ENCODE peak calls at places on chromosomes 3 and 15, in five cellular contexts. D is K562, C is HepG2, M is GM12878, H is H1. B is an unnamed sample.

GRCh38 chr15:90119367-90119766 is 17.1 kb upstream of the IDH2 start:
- DNase-seq in M (no peak), C (no peak), D (no peak), H (no peak), B (no peak)

GRCh38 chr3:179172546-179172945 is 24.4 kb downstream of the PIK3CA start:
- DNase-seq in C (no peak), D (no peak), M (no peak), H (no peak), B (no peak)

GRCh38 chr3:160448845-160449659 is 534 bp downstream of the TRIM59 start:
- DNase-seq in H (no peak), M (no peak), D (no peak), C (no peak), B (peak; percentile 38)

GRCh38 chr3:111252795-111253194 is 181.2 kb downstream of the NECTIN3 start:
- DNase-seq in C (no peak), M (no peak), D (no peak), H (no peak), B (no peak)

GRCh38 chr3:5022966-5023776 is 43.9 kb downstream of the BHLHE40 start:
- DNase-seq in H (peak; percentile 79), D (peak; percentile 87), C (peak; percentile 73), M (no peak), B (no peak)

GRCh38 chr3:59783468-59783988 is 733.7 kb upstream of the CFAP20DC start:
- DNase-seq in C (no peak), D (no peak), H (no peak), M (no peak), B (no peak)

GRCh38 chr3:39104961-39105686 is 2.3 kb downstream of the GORASP1 start:
- DNase-seq in M (no peak), C (no peak), H (no peak), D (no peak), B (no peak)

GRCh38 chr3:189841474-189842205 is 210.5 kb downstream of the TP63 start:
- DNase-seq in C (no peak), D (no peak), H (no peak), M (no peak), B (no peak)

GRCh38 chr3:171185959-171186358 is 159.4 kb upstream of the SLC2A2 start:
- DNase-seq in C (no peak), M (no peak), H (no peak), D (no peak), B (no peak)

GRCh38 chr3:42179110-42179725 is 86.8 kb downstream of the CCK start:
- DNase-seq in D (peak; percentile 83), M (no peak), H (no peak), C (peak; percentile 83), B (no peak)

GRCh38 chr15:57329582-57330367 is 46.5 kb upstream of the CGNL1 start:
- DNase-seq in D (peak; percentile 38), M (no peak), H (no peak), C (no peak), B (no peak)

GRCh38 chr15:62382046-62382445 is 217.0 kb upstream of the C2CD4B start:
- DNase-seq in M (no peak), C (no peak), D (no peak), H (no peak), B (no peak)

GRCh38 chr15:82140859-82141258 is 95.0 kb upstream of the MEX3B start:
- DNase-seq in M (no peak), C (no peak), H (no peak), D (no peak), B (no peak)

GRCh38 chr3:120432105-120432860 is 18.5 kb downstream of the FSTL1 start:
- DNase-seq in H (peak; percentile 60), M (no peak), D (no peak), C (no peak), B (no peak)

GRCh38 chr3:24867783-24868182 is 373.1 kb upstream of the THRB start:
- DNase-seq in H (no peak), D (no peak), M (no peak), C (no peak), B (no peak)

GRCh38 chr3:55549172-55549571 is 62.1 kb upstream of the WNT5A start:
- DNase-seq in H (no peak), C (no peak), D (no peak), M (no peak), B (no peak)

GRCh38 chr3:17639765-17640164 is 102.7 kb downstream of the TBC1D5 start:
- DNase-seq in H (no peak), C (peak; percentile 92), D (no peak), M (no peak), B (peak; percentile 58)

GRCh38 chr3:59836525-59836924 is 786.7 kb upstream of the CFAP20DC start:
- DNase-seq in H (no peak), D (no peak), M (no peak), C (no peak), B (no peak)

GRCh38 chr15:69034352-69034751 is 19.9 kb downstream of the NOX5 start:
- DNase-seq in D (no peak), M (no peak), C (no peak), H (no peak), B (no peak)

GRCh38 chr15:38647683-38648082 is 83.1 kb upstream of the RASGRP1 start:
- DNase-seq in H (no peak), M (no peak), C (peak; percentile 13), D (no peak), B (no peak)

GRCh38 chr3:108472011-108472591 is 38.3 kb downstream of the MYH15 start:
- DNase-seq in C (no peak), H (no peak), M (no peak), D (no peak), B (no peak)

GRCh38 chr15:75034615-75035014 is 11.2 kb downstream of the PPCDC start:
- DNase-seq in C (no peak), D (no peak), H (no peak), M (no peak), B (peak; percentile 92)

GRCh38 chr3:187208159-187208558 is 10.9 kb downstream of the RTP1 start:
- DNase-seq in H (no peak), C (no peak), M (no peak), D (no peak), B (no peak)

GRCh38 chr3:15638193-15638890 is 36.8 kb downstream of the BTD start:
- DNase-seq in C (no peak), H (no peak), M (no peak), D (no peak), B (no peak)

GRCh38 chr3:69787436-69788168 is 48.3 kb downstream of the MITF start:
- DNase-seq in H (no peak), M (no peak), D (no peak), C (no peak), B (no peak)

GRCh38 chr3:18444597-18445420 is 19.7 kb upstream of the SATB1 start:
- DNase-seq in M (no peak), C (peak; percentile 3), H (no peak), D (peak; percentile 47), B (peak; percentile 75)

GRCh38 chr3:58704745-58705144 is 38.2 kb upstream of the FAM3D start:
- DNase-seq in D (no peak), M (no peak), C (no peak), H (no peak), B (no peak)

GRCh38 chr15:35557544-35557943 is 11.6 kb upstream of the DPH6 start:
- DNase-seq in D (peak; percentile 79), M (no peak), C (peak; percentile 3), H (no peak), B (no peak)

GRCh38 chr3:155032918-155033317 is 47.2 kb upstream of the MME start:
- DNase-seq in C (no peak), H (no peak), D (no peak), M (no peak), B (peak; percentile 52)

GRCh38 chr3:142026333-142026732 is 123.0 kb downstream of the TFDP2 start:
- DNase-seq in H (no peak), M (no peak), D (no peak), C (no peak), B (no peak)

GRCh38 chr3:78906245-78906644 is 861.6 kb downstream of the ROBO1 start:
- DNase-seq in H (no peak), M (no peak), D (no peak), C (no peak), B (no peak)

GRCh38 chr3:124938896-124939295 is 4.3 kb upstream of the MUC13 start:
- DNase-seq in H (no peak), D (no peak), M (no peak), C (no peak), B (no peak)

GRCh38 chr3:54557538-54558419 is 370.1 kb downstream of the LRTM1 start:
- DNase-seq in H (no peak), D (no peak), C (no peak), M (no peak), B (no peak)

GRCh38 chr3:10702961-10703740 is 112.9 kb upstream of the SLC6A11 start:
- DNase-seq in H (peak; percentile 38), C (no peak), D (peak; percentile 89), M (no peak), B (no peak)

GRCh38 chr3:165800970-165801369 is 36.3 kb downstream of the BCHE start:
- DNase-seq in D (no peak), H (no peak), C (no peak), M (no peak), B (no peak)

GRCh38 chr3:73215286-73215685 is 153.8 kb downstream of the EBLN2 start:
- DNase-seq in C (no peak), D (no peak), M (no peak), H (no peak), B (no peak)
- TF ChIP-seq GABPA in C (no peak), D (no peak), M (no peak), H (no peak), B (no peak)

GRCh38 chr15:67660874-67661606 is 118.5 kb downstream of the MAP2K5 start:
- DNase-seq in M (no peak), C (no peak), H (no peak), D (no peak), B (no peak)
- TF ChIP-seq GABPA in M (no peak), C (no peak), H (no peak), D (no peak), B (no peak)

DNA sequence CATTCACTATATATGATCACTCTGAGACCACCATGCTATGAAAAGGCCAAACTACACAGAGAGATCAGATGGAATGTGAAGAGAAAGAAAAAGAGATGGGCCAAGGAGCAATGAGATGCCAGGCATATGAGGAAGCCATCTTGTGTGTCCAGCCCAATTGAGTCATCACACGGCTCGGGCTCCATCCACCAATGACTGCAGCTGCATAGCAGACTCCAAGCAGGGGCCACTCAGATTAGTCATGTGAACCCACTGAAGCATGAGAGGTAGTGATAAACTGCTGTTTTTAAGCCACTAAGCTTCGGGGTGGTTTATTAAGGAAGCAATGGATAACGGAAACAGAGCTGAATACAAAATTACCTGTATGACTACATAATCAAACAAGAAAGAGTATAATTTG is 185.9 kb downstream of the SUCLG2 start:
- DNase-seq in D (no peak), C (no peak), H (no peak), M (no peak), B (no peak)
- TF ChIP-seq GABPA in D (no peak), C (no peak), H (no peak), M (no peak), B (no peak)

GRCh38 chr3:72265661-72266370 is 480.9 kb upstream of the PROK2 start:
- DNase-seq in M (no peak), D (no peak), C (no peak), H (no peak), B (no peak)

GRCh38 chr3:72263223-72264015 is 478.5 kb upstream of the PROK2 start:
- DNase-seq in M (no peak), D (no peak), C (no peak), H (no peak), B (no peak)

GRCh38 chr3:72261566-72262564 is 476.9 kb upstream of the PROK2 start:
- DNase-seq in C (no peak), M (no peak), H (no peak), D (no peak), B (no peak)

GRCh38 chr3:72262707-72263106 is 477.8 kb upstream of the PROK2 start:
- DNase-seq in D (no peak), C (no peak), H (no peak), M (no peak), B (no peak)

GRCh38 chr3:72265250-72265649 is 480.3 kb upstream of the PROK2 start:
- DNase-seq in H (no peak), D (peak; percentile 39), M (no peak), C (no peak), B (no peak)
- TF ChIP-seq GABPA in H (no peak), D (no peak), M (no peak), C (no peak), B (no peak)

B was measured in HL-60.